ENCODE peak calls at places on chromosomes 7 and 10, in six cellular contexts. I is NCI-H2029, J is sciatic nerve, C is fibroblast of mammary gland, M is ELR, L is DMS153. Q is an unnamed sample.
A peak's percentile ranks its signal among the peaks of the same experiment; 100 is the strongest.

GRCh38 chr7:50474382-50475155 is 24.4 kb upstream of the FIGNL1 start:
- DNase-seq in L (no peak), M (no peak), I (no peak), J (no peak), C (no peak), Q (no peak)

GRCh38 chr10:113945075-113945686 is 90.7 kb downstream of the NHLRC2 start:
- DNase-seq in I (no peak), J (no peak), M (peak; percentile 83), C (peak; percentile 32), L (no peak), Q (no peak)

GRCh38 chr7:108137993-108138392 is 7.8 kb upstream of the LAMB4 start:
- DNase-seq in L (no peak), J (no peak), C (no peak), I (no peak), M (no peak), Q (no peak)

GRCh38 chr10:5165738-5166137 is 19.2 kb downstream of the AKR1C8 start:
- DNase-seq in I (no peak), L (no peak), C (peak; percentile 17), M (peak; percentile 14), J (no peak), Q (no peak)

GRCh38 chr7:34011711-34012110 is 106.4 kb downstream of the BMPER start:
- DNase-seq in I (no peak), J (no peak), L (no peak), M (no peak), C (no peak), Q (no peak)

GRCh38 chr10:98528166-98528784 is 81.5 kb upstream of the HPS1 start:
- DNase-seq in I (peak; percentile 34), L (no peak), M (peak; percentile 3), J (no peak), C (peak; percentile 77), Q (no peak)

GRCh38 chr7:138089080-138089901 is 13.0 kb downstream of the AKR1D1 start:
- DNase-seq in C (peak; percentile 36), J (no peak), I (no peak), L (no peak), M (peak; percentile 57), Q (no peak)

GRCh38 chr10:11789294-11789693 is 33.9 kb upstream of the PROSER2 start:
- DNase-seq in J (no peak), I (no peak), C (no peak), M (no peak), L (no peak), Q (no peak)

GRCh38 chr7:134527979-134528371 is 608 bp downstream of the AKR1B10 start:
- DNase-seq in M (peak; percentile 21), C (peak; percentile 83), I (no peak), J (no peak), L (no peak), Q (no peak)

GRCh38 chr10:86229811-86230409 is 136.7 kb downstream of the GRID1 start:
- DNase-seq in L (no peak), J (no peak), M (no peak), I (no peak), C (no peak), Q (no peak)

GRCh38 chr10:14822879-14823755 is 14.7 kb downstream of the CDNF start:
- DNase-seq in C (peak; percentile 54), J (no peak), I (no peak), M (peak; percentile 74), L (no peak), Q (no peak)

GRCh38 chr10:131729361-131729760 is 171.4 kb upstream of the PPP2R2D start:
- DNase-seq in M (no peak), C (no peak), J (peak; percentile 32), L (no peak), I (no peak), Q (peak; percentile 56)

GRCh38 chr10:80511984-80512634 is 25.6 kb upstream of the SH2D4B start:
- DNase-seq in C (no peak), J (no peak), L (no peak), I (no peak), M (no peak), Q (no peak)

GRCh38 chr7:150842018-150842417 is 10.3 kb upstream of the AOC1 start:
- DNase-seq in C (no peak), J (no peak), I (no peak), L (no peak), M (no peak), Q (peak; percentile 29)

GRCh38 chr10:101468159-101468558 is 114.2 kb downstream of the BTRC start:
- DNase-seq in L (no peak), C (no peak), M (no peak), I (no peak), J (no peak), Q (no peak)

GRCh38 chr7:47460251-47460989 is 121.5 kb downstream of the TNS3 start:
- DNase-seq in J (no peak), I (peak; percentile 93), L (peak; percentile 94), M (no peak), C (peak; percentile 34), Q (no peak)

GRCh38 chr10:42781893-42782445 is 626 bp upstream of the BMS1 start:
- DNase-seq in I (no peak), L (no peak), M (peak; percentile 30), C (peak; percentile 20), J (no peak), Q (no peak)

GRCh38 chr7:25558605-25559004 is 330.3 kb upstream of the NPVF start:
- DNase-seq in M (no peak), I (no peak), C (no peak), J (no peak), L (no peak), Q (no peak)